ENCODE peak calls at places on chromosomes 11 and 22, in six cellular contexts. One of them, this sample, is unnamed.

GRCh38 chr22:43222281-43222680 is 35.3 kb upstream of the TTLL12 start:
- DNase-seq in lung: no peak
- DNase-seq in GM20000: no peak
- DNase-seq in pancreas: no peak
- DNase-seq in endothelial cell: no peak
- DNase-seq in A172: no peak
- DNase-seq in this sample: no peak

GRCh38 chr22:23196165-23196564 is 15.9 kb downstream of the BCR start:
- DNase-seq in lung: no peak
- DNase-seq in GM20000: no peak
- DNase-seq in pancreas: no peak
- DNase-seq in endothelial cell: no peak
- DNase-seq in A172: no peak
- DNase-seq in this sample: no peak

GRCh38 chr11:129768356-129768755 is 47.3 kb upstream of the TMEM45B start:
- DNase-seq in lung: no peak
- DNase-seq in GM20000: no peak
- DNase-seq in pancreas: no peak
- DNase-seq in endothelial cell: no peak
- DNase-seq in A172: no peak
- DNase-seq in this sample: no peak

GRCh38 chr11:17694711-17695110 is 24.7 kb upstream of the MYOD1 start:
- DNase-seq in lung: no peak
- DNase-seq in GM20000: no peak
- DNase-seq in pancreas: no peak
- DNase-seq in endothelial cell: no peak
- DNase-seq in A172: no peak
- DNase-seq in this sample: no peak

GRCh38 chr11:123218451-123218850 is 23.4 kb upstream of the CLMP start:
- DNase-seq in lung: no peak
- DNase-seq in GM20000: no peak
- DNase-seq in pancreas: no peak
- DNase-seq in endothelial cell: no peak
- DNase-seq in A172: peak
- DNase-seq in this sample: no peak

GRCh38 chr11:115145316-115145715 is 358.9 kb downstream of the CADM1 start:
- DNase-seq in lung: no peak
- DNase-seq in GM20000: no peak
- DNase-seq in pancreas: no peak
- DNase-seq in endothelial cell: no peak
- DNase-seq in A172: no peak
- DNase-seq in this sample: no peak

GRCh38 chr11:113313601-113314000 is 782 bp upstream of the TTC12 start:
- DNase-seq in lung: no peak
- DNase-seq in GM20000: no peak
- DNase-seq in pancreas: no peak
- DNase-seq in endothelial cell: no peak
- DNase-seq in A172: peak
- DNase-seq in this sample: no peak

GRCh38 chr22:45311033-45311531 is 1.3 kb downstream of the FAM118A start:
- DNase-seq in lung: no peak
- DNase-seq in GM20000: no peak
- DNase-seq in pancreas: no peak
- DNase-seq in endothelial cell: no peak
- DNase-seq in A172: no peak
- DNase-seq in this sample: no peak

GRCh38 chr11:89491141-89491690 is at the start of gene NOX4:
- DNase-seq in lung: no peak
- DNase-seq in GM20000: peak
- DNase-seq in pancreas: peak
- DNase-seq in endothelial cell: peak
- DNase-seq in A172: no peak
- DNase-seq in this sample: no peak

GRCh38 chr11:110148775-110149744 is 55.9 kb downstream of the ZC3H12C start:
- DNase-seq in lung: no peak
- DNase-seq in GM20000: no peak
- DNase-seq in pancreas: no peak
- DNase-seq in endothelial cell: no peak
- DNase-seq in A172: peak
- DNase-seq in this sample: peak

GRCh38 chr22:49535527-49536125 is 292.0 kb downstream of the BRD1 start:
- DNase-seq in lung: no peak
- DNase-seq in GM20000: no peak
- DNase-seq in pancreas: no peak
- DNase-seq in endothelial cell: no peak
- DNase-seq in A172: no peak
- DNase-seq in this sample: no peak

GRCh38 chr11:1263036-1263435 is 40.2 kb downstream of the MUC5B start:
- DNase-seq in lung: no peak
- DNase-seq in GM20000: no peak
- DNase-seq in pancreas: no peak
- DNase-seq in endothelial cell: no peak
- DNase-seq in A172: no peak
- DNase-seq in this sample: no peak

GRCh38 chr11:101407324-101407723 is 176.5 kb downstream of the TRPC6 start:
- DNase-seq in lung: no peak
- DNase-seq in GM20000: no peak
- DNase-seq in pancreas: no peak
- DNase-seq in endothelial cell: no peak
- DNase-seq in A172: no peak
- DNase-seq in this sample: no peak

GRCh38 chr22:26887456-26887855 is 230.1 kb downstream of the MIAT start:
- DNase-seq in lung: no peak
- DNase-seq in GM20000: no peak
- DNase-seq in pancreas: no peak
- DNase-seq in endothelial cell: no peak
- DNase-seq in A172: peak
- DNase-seq in this sample: peak

GRCh38 chr22:22691716-22692701 is 47.6 kb downstream of the GGTLC2 start:
- DNase-seq in lung: no peak
- DNase-seq in GM20000: no peak
- DNase-seq in pancreas: no peak
- DNase-seq in endothelial cell: no peak
- DNase-seq in A172: no peak
- DNase-seq in this sample: no peak

GRCh38 chr22:36365020-36365411 is 22.8 kb downstream of the MYH9 start:
- DNase-seq in lung: no peak
- DNase-seq in GM20000: peak
- DNase-seq in pancreas: no peak
- DNase-seq in endothelial cell: no peak
- DNase-seq in A172: peak
- DNase-seq in this sample: peak

GRCh38 chr11:27085605-27086004 is 45.0 kb downstream of the BBOX1 start:
- DNase-seq in lung: no peak
- DNase-seq in GM20000: no peak
- DNase-seq in pancreas: no peak
- DNase-seq in endothelial cell: no peak
- DNase-seq in A172: no peak
- DNase-seq in this sample: no peak

GRCh38 chr11:128790200-128790599 is 76.9 kb downstream of the KCNJ1 start:
- DNase-seq in lung: no peak
- DNase-seq in GM20000: no peak
- DNase-seq in pancreas: no peak
- DNase-seq in endothelial cell: no peak
- DNase-seq in A172: peak
- DNase-seq in this sample: peak

GRCh38 chr11:11843233-11843632 is 1.5 kb downstream of the USP47 start:
- DNase-seq in lung: no peak
- DNase-seq in GM20000: peak
- DNase-seq in pancreas: no peak
- DNase-seq in endothelial cell: no peak
- DNase-seq in A172: peak
- DNase-seq in this sample: no peak

GRCh38 chr11:86478348-86478747 is 103.7 kb downstream of the CCDC81 start:
- DNase-seq in lung: no peak
- DNase-seq in GM20000: no peak
- DNase-seq in pancreas: no peak
- DNase-seq in endothelial cell: no peak
- DNase-seq in A172: no peak
- DNase-seq in this sample: no peak

GRCh38 chr11:79375818-79376550 is 64.8 kb downstream of the TENM4 start:
- DNase-seq in lung: no peak
- DNase-seq in GM20000: no peak
- DNase-seq in pancreas: no peak
- DNase-seq in endothelial cell: no peak
- DNase-seq in A172: no peak
- DNase-seq in this sample: no peak

GRCh38 chr11:109308551-109308950 is 113.4 kb upstream of the C11orf87 start:
- DNase-seq in lung: no peak
- DNase-seq in GM20000: no peak
- DNase-seq in pancreas: no peak
- DNase-seq in endothelial cell: no peak
- DNase-seq in A172: no peak
- DNase-seq in this sample: no peak

GRCh38 chr11:112795142-112795815 is 165.9 kb upstream of the NCAM1 start:
- DNase-seq in lung: no peak
- DNase-seq in GM20000: peak
- DNase-seq in pancreas: no peak
- DNase-seq in endothelial cell: peak
- DNase-seq in A172: peak
- DNase-seq in this sample: peak

GRCh38 chr11:13278620-13279486 is 1.3 kb downstream of the BMAL1 start:
- DNase-seq in lung: no peak
- DNase-seq in GM20000: no peak
- DNase-seq in pancreas: no peak
- DNase-seq in endothelial cell: peak
- DNase-seq in A172: no peak
- DNase-seq in this sample: no peak

GRCh38 chr11:123213307-123213708 is 18.3 kb upstream of the CLMP start:
- DNase-seq in lung: no peak
- DNase-seq in GM20000: no peak
- DNase-seq in pancreas: no peak
- DNase-seq in endothelial cell: no peak
- DNase-seq in A172: no peak
- DNase-seq in this sample: no peak

This sample was measured in COLO829.